ENCODE peak calls at places on chromosomes 5 and 9, in five cellular contexts. One of them, this sample, is unnamed.

GRCh38 chr9:125795970-125796596 is 48.9 kb downstream of the PBX3 start:
- DNase-seq in stimulated activated naive B cell treated with anti-CD40 and anti-IgM and Interleukin-4, amounts not matched to agents 10 μg/mL and 1 μg/mL and 100 μg/mL, for 72 hours: no peak
- DNase-seq in hepatic stellate cell: no peak
- DNase-seq in OCI-LY7: no peak
- DNase-seq in NCI-H510A: no peak
- DNase-seq in this sample: no peak

GRCh38 chr5:77011498-77011897 is 18.7 kb upstream of the AGGF1 start:
- DNase-seq in stimulated activated naive B cell treated with anti-CD40 and anti-IgM and Interleukin-4, amounts not matched to agents 10 μg/mL and 1 μg/mL and 100 μg/mL, for 72 hours: no peak
- DNase-seq in hepatic stellate cell: no peak
- DNase-seq in OCI-LY7: no peak
- DNase-seq in NCI-H510A: no peak
- DNase-seq in this sample: no peak

GRCh38 chr5:167950126-167950721 is 341.2 kb upstream of the WWC1 start:
- DNase-seq in stimulated activated naive B cell treated with anti-CD40 and anti-IgM and Interleukin-4, amounts not matched to agents 10 μg/mL and 1 μg/mL and 100 μg/mL, for 72 hours: no peak
- DNase-seq in hepatic stellate cell: peak
- DNase-seq in OCI-LY7: no peak
- DNase-seq in NCI-H510A: no peak
- DNase-seq in this sample: no peak

GRCh38 chr9:96253059-96253696 is 48.8 kb downstream of the HSD17B3 start:
- DNase-seq in stimulated activated naive B cell treated with anti-CD40 and anti-IgM and Interleukin-4, amounts not matched to agents 10 μg/mL and 1 μg/mL and 100 μg/mL, for 72 hours: no peak
- DNase-seq in hepatic stellate cell: no peak
- DNase-seq in OCI-LY7: peak
- DNase-seq in NCI-H510A: no peak
- DNase-seq in this sample: no peak

GRCh38 chr5:175715627-175716522 is 58.0 kb downstream of the HRH2 start:
- DNase-seq in stimulated activated naive B cell treated with anti-CD40 and anti-IgM and Interleukin-4, amounts not matched to agents 10 μg/mL and 1 μg/mL and 100 μg/mL, for 72 hours: no peak
- DNase-seq in hepatic stellate cell: no peak
- DNase-seq in OCI-LY7: no peak
- DNase-seq in NCI-H510A: no peak
- DNase-seq in this sample: no peak

GRCh38 chr5:137304227-137304874 is 194.8 kb downstream of the SPOCK1 start:
- DNase-seq in stimulated activated naive B cell treated with anti-CD40 and anti-IgM and Interleukin-4, amounts not matched to agents 10 μg/mL and 1 μg/mL and 100 μg/mL, for 72 hours: no peak
- DNase-seq in hepatic stellate cell: no peak
- DNase-seq in OCI-LY7: no peak
- DNase-seq in NCI-H510A: peak
- DNase-seq in this sample: peak

GRCh38 chr9:37650873-37651768 is at the start of gene FRMPD1:
- DNase-seq in stimulated activated naive B cell treated with anti-CD40 and anti-IgM and Interleukin-4, amounts not matched to agents 10 μg/mL and 1 μg/mL and 100 μg/mL, for 72 hours: peak
- DNase-seq in hepatic stellate cell: peak
- DNase-seq in OCI-LY7: peak
- DNase-seq in NCI-H510A: peak
- DNase-seq in this sample: peak

GRCh38 chr5:134506054-134507039 is 19.1 kb upstream of the JADE2 start:
- DNase-seq in stimulated activated naive B cell treated with anti-CD40 and anti-IgM and Interleukin-4, amounts not matched to agents 10 μg/mL and 1 μg/mL and 100 μg/mL, for 72 hours: no peak
- DNase-seq in hepatic stellate cell: no peak
- DNase-seq in OCI-LY7: no peak
- DNase-seq in NCI-H510A: no peak
- DNase-seq in this sample: peak

GRCh38 chr5:147788023-147788422 is 5.5 kb upstream of the JAKMIP2 start:
- DNase-seq in stimulated activated naive B cell treated with anti-CD40 and anti-IgM and Interleukin-4, amounts not matched to agents 10 μg/mL and 1 μg/mL and 100 μg/mL, for 72 hours: no peak
- DNase-seq in hepatic stellate cell: no peak
- DNase-seq in OCI-LY7: no peak
- DNase-seq in NCI-H510A: no peak
- DNase-seq in this sample: no peak

GRCh38 chr9:131833906-131834305 is 94.0 kb upstream of the RAPGEF1 start:
- DNase-seq in stimulated activated naive B cell treated with anti-CD40 and anti-IgM and Interleukin-4, amounts not matched to agents 10 μg/mL and 1 μg/mL and 100 μg/mL, for 72 hours: no peak
- DNase-seq in hepatic stellate cell: no peak
- DNase-seq in OCI-LY7: no peak
- DNase-seq in NCI-H510A: no peak
- DNase-seq in this sample: no peak

GRCh38 chr5:44332360-44332971 is 56.8 kb downstream of the FGF10 start:
- DNase-seq in stimulated activated naive B cell treated with anti-CD40 and anti-IgM and Interleukin-4, amounts not matched to agents 10 μg/mL and 1 μg/mL and 100 μg/mL, for 72 hours: no peak
- DNase-seq in hepatic stellate cell: peak
- DNase-seq in OCI-LY7: peak
- DNase-seq in NCI-H510A: peak
- DNase-seq in this sample: no peak

GRCh38 chr9:112112519-112112918 is 62.6 kb downstream of the SUSD1 start:
- DNase-seq in stimulated activated naive B cell treated with anti-CD40 and anti-IgM and Interleukin-4, amounts not matched to agents 10 μg/mL and 1 μg/mL and 100 μg/mL, for 72 hours: no peak
- DNase-seq in hepatic stellate cell: peak
- DNase-seq in OCI-LY7: no peak
- DNase-seq in NCI-H510A: no peak
- DNase-seq in this sample: no peak

GRCh38 chr9:127983847-127984289 is 3.1 kb upstream of the EEIG1 start:
- DNase-seq in stimulated activated naive B cell treated with anti-CD40 and anti-IgM and Interleukin-4, amounts not matched to agents 10 μg/mL and 1 μg/mL and 100 μg/mL, for 72 hours: peak
- DNase-seq in hepatic stellate cell: no peak
- DNase-seq in OCI-LY7: peak
- DNase-seq in NCI-H510A: no peak
- DNase-seq in this sample: no peak

GRCh38 chr5:143030349-143030748 is 260.2 kb downstream of the ARHGAP26 start:
- DNase-seq in stimulated activated naive B cell treated with anti-CD40 and anti-IgM and Interleukin-4, amounts not matched to agents 10 μg/mL and 1 μg/mL and 100 μg/mL, for 72 hours: no peak
- DNase-seq in hepatic stellate cell: no peak
- DNase-seq in OCI-LY7: peak
- DNase-seq in NCI-H510A: no peak
- DNase-seq in this sample: no peak

GRCh38 chr5:56012281-56012963 is 17.7 kb upstream of the IL6ST start:
- DNase-seq in stimulated activated naive B cell treated with anti-CD40 and anti-IgM and Interleukin-4, amounts not matched to agents 10 μg/mL and 1 μg/mL and 100 μg/mL, for 72 hours: no peak
- DNase-seq in hepatic stellate cell: no peak
- DNase-seq in OCI-LY7: no peak
- DNase-seq in NCI-H510A: no peak
- DNase-seq in this sample: peak

GRCh38 chr5:167261309-167262100 is 1029.9 kb upstream of the WWC1 start:
- DNase-seq in stimulated activated naive B cell treated with anti-CD40 and anti-IgM and Interleukin-4, amounts not matched to agents 10 μg/mL and 1 μg/mL and 100 μg/mL, for 72 hours: no peak
- DNase-seq in hepatic stellate cell: no peak
- DNase-seq in OCI-LY7: no peak
- DNase-seq in NCI-H510A: no peak
- DNase-seq in this sample: no peak

GRCh38 chr9:131677051-131677444 is 62.8 kb downstream of the RAPGEF1 start:
- DNase-seq in stimulated activated naive B cell treated with anti-CD40 and anti-IgM and Interleukin-4, amounts not matched to agents 10 μg/mL and 1 μg/mL and 100 μg/mL, for 72 hours: no peak
- DNase-seq in hepatic stellate cell: peak
- DNase-seq in OCI-LY7: no peak
- DNase-seq in NCI-H510A: no peak
- DNase-seq in this sample: no peak

GRCh38 chr5:18281947-18282557 is 647.8 kb downstream of the TAF11L14 start:
- DNase-seq in stimulated activated naive B cell treated with anti-CD40 and anti-IgM and Interleukin-4, amounts not matched to agents 10 μg/mL and 1 μg/mL and 100 μg/mL, for 72 hours: no peak
- DNase-seq in hepatic stellate cell: peak
- DNase-seq in OCI-LY7: peak
- DNase-seq in NCI-H510A: no peak
- DNase-seq in this sample: no peak

GRCh38 chr9:34145165-34145564 is 18.7 kb upstream of the DCAF12 start:
- DNase-seq in stimulated activated naive B cell treated with anti-CD40 and anti-IgM and Interleukin-4, amounts not matched to agents 10 μg/mL and 1 μg/mL and 100 μg/mL, for 72 hours: no peak
- DNase-seq in hepatic stellate cell: peak
- DNase-seq in OCI-LY7: no peak
- DNase-seq in NCI-H510A: no peak
- DNase-seq in this sample: no peak

GRCh38 chr9:132169672-132170392 is 8.0 kb downstream of the NTNG2 start:
- DNase-seq in stimulated activated naive B cell treated with anti-CD40 and anti-IgM and Interleukin-4, amounts not matched to agents 10 μg/mL and 1 μg/mL and 100 μg/mL, for 72 hours: peak
- DNase-seq in hepatic stellate cell: peak
- DNase-seq in OCI-LY7: peak
- DNase-seq in NCI-H510A: peak
- DNase-seq in this sample: peak

GRCh38 chr5:72477176-72477575 is 30.0 kb downstream of the ZNF366 start:
- DNase-seq in stimulated activated naive B cell treated with anti-CD40 and anti-IgM and Interleukin-4, amounts not matched to agents 10 μg/mL and 1 μg/mL and 100 μg/mL, for 72 hours: no peak
- DNase-seq in hepatic stellate cell: no peak
- DNase-seq in OCI-LY7: no peak
- DNase-seq in NCI-H510A: no peak
- DNase-seq in this sample: no peak

GRCh38 chr5:399296-400281 is 43.4 kb upstream of the EXOC3 start:
- DNase-seq in stimulated activated naive B cell treated with anti-CD40 and anti-IgM and Interleukin-4, amounts not matched to agents 10 μg/mL and 1 μg/mL and 100 μg/mL, for 72 hours: peak
- DNase-seq in hepatic stellate cell: peak
- DNase-seq in OCI-LY7: no peak
- DNase-seq in NCI-H510A: peak
- DNase-seq in this sample: peak

GRCh38 chr9:129513282-129513681 is 107.6 kb downstream of the C9orf50 start:
- DNase-seq in stimulated activated naive B cell treated with anti-CD40 and anti-IgM and Interleukin-4, amounts not matched to agents 10 μg/mL and 1 μg/mL and 100 μg/mL, for 72 hours: no peak
- DNase-seq in hepatic stellate cell: no peak
- DNase-seq in OCI-LY7: peak
- DNase-seq in NCI-H510A: no peak
- DNase-seq in this sample: no peak

GRCh38 chr9:97766092-97766491 is 69.0 kb upstream of the XPA start:
- DNase-seq in stimulated activated naive B cell treated with anti-CD40 and anti-IgM and Interleukin-4, amounts not matched to agents 10 μg/mL and 1 μg/mL and 100 μg/mL, for 72 hours: no peak
- DNase-seq in hepatic stellate cell: peak
- DNase-seq in OCI-LY7: no peak
- DNase-seq in NCI-H510A: no peak
- DNase-seq in this sample: no peak

GRCh38 chr5:170389250-170389902 is at the start of gene KCNMB1:
- DNase-seq in stimulated activated naive B cell treated with anti-CD40 and anti-IgM and Interleukin-4, amounts not matched to agents 10 μg/mL and 1 μg/mL and 100 μg/mL, for 72 hours: no peak
- DNase-seq in hepatic stellate cell: no peak
- DNase-seq in OCI-LY7: no peak
- DNase-seq in NCI-H510A: no peak
- DNase-seq in this sample: no peak

GRCh38 chr9:115034801-115035200 is 83.2 kb downstream of the TNC start:
- DNase-seq in stimulated activated naive B cell treated with anti-CD40 and anti-IgM and Interleukin-4, amounts not matched to agents 10 μg/mL and 1 μg/mL and 100 μg/mL, for 72 hours: no peak
- DNase-seq in hepatic stellate cell: peak
- DNase-seq in OCI-LY7: no peak
- DNase-seq in NCI-H510A: no peak
- DNase-seq in this sample: no peak

GRCh38 chr5:122415481-122416120 is 103.6 kb downstream of the SNCAIP start:
- DNase-seq in stimulated activated naive B cell treated with anti-CD40 and anti-IgM and Interleukin-4, amounts not matched to agents 10 μg/mL and 1 μg/mL and 100 μg/mL, for 72 hours: no peak
- DNase-seq in hepatic stellate cell: peak
- DNase-seq in OCI-LY7: peak
- DNase-seq in NCI-H510A: no peak
- DNase-seq in this sample: peak

GRCh38 chr5:43042626-43043399 is 2.7 kb upstream of the ANXA2R start:
- DNase-seq in stimulated activated naive B cell treated with anti-CD40 and anti-IgM and Interleukin-4, amounts not matched to agents 10 μg/mL and 1 μg/mL and 100 μg/mL, for 72 hours: peak
- DNase-seq in hepatic stellate cell: no peak
- DNase-seq in OCI-LY7: peak
- DNase-seq in NCI-H510A: no peak
- DNase-seq in this sample: peak

GRCh38 chr5:151660616-151661015 is 26.1 kb downstream of the SPARC start:
- DNase-seq in stimulated activated naive B cell treated with anti-CD40 and anti-IgM and Interleukin-4, amounts not matched to agents 10 μg/mL and 1 μg/mL and 100 μg/mL, for 72 hours: no peak
- DNase-seq in hepatic stellate cell: peak
- DNase-seq in OCI-LY7: no peak
- DNase-seq in NCI-H510A: no peak
- DNase-seq in this sample: no peak

GRCh38 chr9:70902171-70902570 is 219.2 kb downstream of the TRPM3 start:
- DNase-seq in stimulated activated naive B cell treated with anti-CD40 and anti-IgM and Interleukin-4, amounts not matched to agents 10 μg/mL and 1 μg/mL and 100 μg/mL, for 72 hours: no peak
- DNase-seq in hepatic stellate cell: no peak
- DNase-seq in OCI-LY7: no peak
- DNase-seq in NCI-H510A: no peak
- DNase-seq in this sample: no peak

GRCh38 chr5:61840354-61840753 is 465.7 kb upstream of the KIF2A start:
- DNase-seq in stimulated activated naive B cell treated with anti-CD40 and anti-IgM and Interleukin-4, amounts not matched to agents 10 μg/mL and 1 μg/mL and 100 μg/mL, for 72 hours: no peak
- DNase-seq in hepatic stellate cell: no peak
- DNase-seq in OCI-LY7: no peak
- DNase-seq in NCI-H510A: no peak
- DNase-seq in this sample: no peak

This sample was measured in left colon.